ENCODE peak calls at places on chromosomes 12 and 14, in four cellular contexts. One of them, this sample, is unnamed.

GRCh38 chr12:119989619-119990381 is 764 bp downstream of the BICDL1 start:
- DNase-seq in ELF-1: peak
- DNase-seq in anterior cingulate cortex: peak
- DNase-seq in glutamatergic neuron: peak
- DNase-seq in this sample: peak

GRCh38 chr12:91272456-91273063 is 89.9 kb upstream of the DCN start:
- DNase-seq in anterior cingulate cortex: no peak
- DNase-seq in glutamatergic neuron: no peak
- DNase-seq in ELF-1: peak
- DNase-seq in this sample: peak

GRCh38 chr14:73269729-73270651 is 32.7 kb downstream of the PAPLN start:
- DNase-seq in glutamatergic neuron: peak
- DNase-seq in ELF-1: peak
- DNase-seq in anterior cingulate cortex: no peak
- DNase-seq in this sample: peak

GRCh38 chr14:102499401-102500189 is 10.0 kb downstream of the ANKRD9 start:
- DNase-seq in anterior cingulate cortex: no peak
- DNase-seq in ELF-1: no peak
- DNase-seq in glutamatergic neuron: no peak
- DNase-seq in this sample: peak

GRCh38 chr12:65998536-65999530 is 131.7 kb downstream of the LLPH start:
- DNase-seq in glutamatergic neuron: no peak
- DNase-seq in ELF-1: no peak
- DNase-seq in anterior cingulate cortex: no peak
- DNase-seq in this sample: no peak

GRCh38 chr12:75998292-75999063 is 33.1 kb downstream of the PHLDA1 start:
- DNase-seq in ELF-1: no peak
- DNase-seq in glutamatergic neuron: no peak
- DNase-seq in anterior cingulate cortex: no peak
- DNase-seq in this sample: no peak

GRCh38 chr12:28535216-28535615 is 345.0 kb downstream of the CCDC91 start:
- DNase-seq in glutamatergic neuron: no peak
- DNase-seq in anterior cingulate cortex: no peak
- DNase-seq in ELF-1: no peak
- DNase-seq in this sample: no peak

GRCh38 chr12:93086288-93086727 is 157.2 kb upstream of the EEA1 start:
- DNase-seq in anterior cingulate cortex: no peak
- DNase-seq in ELF-1: no peak
- DNase-seq in glutamatergic neuron: no peak
- DNase-seq in this sample: no peak

GRCh38 chr12:13241833-13242232 is 45.3 kb downstream of the EMP1 start:
- DNase-seq in glutamatergic neuron: no peak
- DNase-seq in ELF-1: no peak
- DNase-seq in anterior cingulate cortex: no peak
- DNase-seq in this sample: no peak

GRCh38 chr12:98037401-98038140 is 477.8 kb upstream of the TMPO start:
- DNase-seq in glutamatergic neuron: no peak
- DNase-seq in ELF-1: no peak
- DNase-seq in anterior cingulate cortex: no peak
- DNase-seq in this sample: no peak

GRCh38 chr12:56518570-56518969 is 3.0 kb upstream of the RBMS2 start:
- DNase-seq in ELF-1: no peak
- DNase-seq in glutamatergic neuron: no peak
- DNase-seq in anterior cingulate cortex: no peak
- DNase-seq in this sample: no peak

GRCh38 chr14:76832503-76832988 is 6.3 kb downstream of the LRRC74A start:
- DNase-seq in ELF-1: no peak
- DNase-seq in glutamatergic neuron: no peak
- DNase-seq in anterior cingulate cortex: no peak
- DNase-seq in this sample: no peak